ENCODE peak calls at places on chromosomes 4 and X, in ten cellular contexts. B is GM13976; G is ascending aorta; W is GM06990; U is CD4-positive, alpha-beta T cell; F is Caco-2; X is astrocyte of the spinal cord; M is neural crest cell; K is testis; D is GM23338. Z is an unnamed sample.

GRCh38 chr4:110854021-110854678 is 231.3 kb upstream of the PITX2 start:
- DNase-seq in B (no peak), F (no peak), G (no peak), D (no peak), M (no peak), W (no peak), X (peak; percentile 86), K (no peak), U (no peak), Z (no peak)

GRCh38 chr4:174136013-174136412 is 147.5 kb downstream of the FBXO8 start:
- DNase-seq in D (peak; percentile 38), M (no peak), B (no peak), X (peak; percentile 13), W (no peak), K (no peak), U (no peak), G (no peak), F (no peak), Z (no peak)

GRCh38 chrX:30573125-30573524 is 4.4 kb downstream of the TASL start:
- DNase-seq in B (no peak), U (no peak), G (no peak), K (no peak), W (no peak), X (no peak), D (no peak), M (no peak), F (no peak), Z (no peak)

GRCh38 chrX:137051978-137052640 is 18.3 kb upstream of the GPR101 start:
- DNase-seq in X (peak; percentile 36), D (peak; percentile 70), K (peak; percentile 69), F (peak; percentile 50), M (peak; percentile 78), W (peak; percentile 73), G (peak; percentile 72), B (peak; percentile 82), U (peak; percentile 69), Z (peak; percentile 46)

GRCh38 chr4:155599596-155599995 is 67.1 kb upstream of the GUCY1A1 start:
- DNase-seq in W (no peak), X (no peak), M (no peak), B (no peak), F (no peak), K (no peak), D (no peak), G (no peak), U (no peak), Z (no peak)

GRCh38 chr4:139735381-139736256 is 70.0 kb downstream of the MGST2 start:
- DNase-seq in B (peak; percentile 55), F (no peak), U (no peak), X (peak; percentile 43), D (peak; percentile 66), K (peak; percentile 43), W (no peak), G (peak; percentile 67), M (peak; percentile 63), Z (no peak)

GRCh38 chr4:14862881-14863280 is 139.4 kb upstream of the CPEB2 start:
- DNase-seq in G (no peak), B (no peak), W (no peak), X (no peak), K (peak; percentile 58), F (no peak), M (no peak), D (peak; percentile 36), U (no peak), Z (no peak)

GRCh38 chrX:9821581-9821980 is 35.4 kb downstream of the SHROOM2 start:
- DNase-seq in W (no peak), G (no peak), B (no peak), M (no peak), F (no peak), U (no peak), X (no peak), K (no peak), D (no peak), Z (no peak)

GRCh38 chr4:142150483-142150882 is 514.1 kb downstream of the IL15 start:
- DNase-seq in U (no peak), F (no peak), W (no peak), B (no peak), K (no peak), X (no peak), D (no peak), G (no peak), M (no peak), Z (no peak)

GRCh38 chr4:173214661-173215060 is 46.0 kb downstream of the GALNT7 start:
- DNase-seq in G (no peak), M (no peak), X (peak; percentile 75), U (no peak), D (no peak), W (no peak), F (no peak), K (peak; percentile 36), B (no peak), Z (no peak)

GRCh38 chr4:165803005-165803404 is 70.0 kb upstream of the TLL1 start:
- DNase-seq in K (no peak), U (no peak), M (no peak), F (no peak), W (no peak), G (no peak), X (no peak), B (no peak), D (no peak), Z (no peak)

GRCh38 chr4:38985363-38986065 is 46.7 kb downstream of the TMEM156 start:
- DNase-seq in X (no peak), G (no peak), D (no peak), U (no peak), K (no peak), M (no peak), B (no peak), W (no peak), F (no peak), Z (no peak)

GRCh38 chr4:7052923-7053715 is 9.9 kb downstream of the TADA2B start:
- DNase-seq in M (no peak), K (no peak), W (no peak), X (peak; percentile 33), B (no peak), U (no peak), F (no peak), G (peak; percentile 63), D (no peak), Z (peak; percentile 85)

GRCh38 chrX:67721321-67721720 is 177.5 kb downstream of the AR start:
- DNase-seq in G (no peak), X (no peak), K (no peak), D (no peak), F (no peak), B (no peak), W (no peak), U (no peak), M (no peak), Z (no peak)

GRCh38 chrX:79413009-79413408 is 45.9 kb upstream of the ITM2A start:
- DNase-seq in F (no peak), K (no peak), B (peak; percentile 15), W (no peak), X (peak; percentile 3), D (peak; percentile 29), U (no peak), M (no peak), G (no peak), Z (no peak)

GRCh38 chrX:125757794-125758564 is 408.1 kb downstream of the DCAF12L2 start:
- DNase-seq in M (no peak), K (no peak), W (no peak), F (no peak), U (no peak), B (no peak), G (no peak), D (no peak), X (no peak), Z (no peak)

GRCh38 chr4:133641191-133641590 is 492.1 kb downstream of the PCDH10 start:
- DNase-seq in G (no peak), F (no peak), W (no peak), X (no peak), U (no peak), B (no peak), M (no peak), D (peak; percentile 19), K (no peak), Z (no peak)

GRCh38 chrX:22748093-22748999 is 251.4 kb upstream of the DDX53 start:
- DNase-seq in W (no peak), F (no peak), B (peak; percentile 36), X (peak; percentile 39), K (peak; percentile 27), U (peak; percentile 5), D (peak; percentile 54), G (no peak), M (peak; percentile 61), Z (no peak)

GRCh38 chr4:153267915-153268694 is 63.9 kb downstream of the TRIM2 start:
- DNase-seq in W (no peak), B (no peak), K (no peak), X (no peak), M (no peak), G (no peak), U (no peak), F (no peak), D (no peak), Z (no peak)

DNA sequence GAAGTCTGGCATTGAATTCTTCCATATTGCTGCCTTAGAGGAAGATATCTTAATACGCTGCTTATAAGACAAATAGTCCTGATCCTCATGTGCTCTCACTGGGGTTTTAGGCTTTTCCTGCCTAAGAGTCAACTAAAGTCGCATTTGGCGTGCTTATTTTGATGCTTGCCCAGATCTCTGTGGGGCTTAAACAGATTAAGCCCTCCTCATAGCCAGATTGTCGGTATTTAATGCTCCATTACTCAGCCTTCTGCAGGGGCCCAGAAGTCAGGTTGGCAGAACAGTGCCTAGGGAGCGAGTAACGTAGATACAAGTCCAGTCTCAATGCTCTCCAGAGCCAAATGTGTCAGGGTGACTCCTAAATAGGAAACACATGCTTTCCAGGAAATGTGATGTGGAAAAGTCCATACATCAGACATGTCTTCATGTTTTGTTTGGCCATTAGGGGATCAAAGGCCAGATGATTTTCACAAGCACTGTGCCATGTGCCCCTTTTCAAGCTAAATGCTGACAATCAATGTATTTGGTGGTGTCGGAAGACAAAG is 262.8 kb downstream of the PRDM5 start:
- DNase-seq in B (no peak), X (no peak), F (no peak), K (no peak), W (no peak), U (no peak), M (no peak), D (no peak), G (no peak), Z (no peak)
- TF ChIP-seq CTCF in B (no peak), X (no peak), F (no peak), K (no peak), W (no peak), U (no peak), M (no peak), D (no peak), G (no peak), Z (no peak)

GRCh38 chrX:48631376-48632090 is 34.2 kb downstream of the WDR13 start:
- DNase-seq in G (peak; percentile 86), X (peak; percentile 92), B (peak; percentile 83), K (peak; percentile 82), U (peak; percentile 57), F (peak; percentile 92), W (peak; percentile 27), D (peak; percentile 89), M (peak; percentile 62), Z (peak; percentile 55)
- TF ChIP-seq CTCF in G (peak; percentile 34), X (peak; percentile 51), B (peak; percentile 25), K (peak; percentile 28), U (no peak), F (peak; percentile 49), W (peak; percentile 23), D (peak; percentile 73), M (peak; percentile 69), Z (peak; percentile 31)

GRCh38 chr4:140743194-140743931 is 12.8 kb downstream of the TBC1D9 start:
- DNase-seq in W (peak; percentile 68), X (peak; percentile 36), G (no peak), D (peak; percentile 42), K (no peak), U (no peak), M (no peak), F (no peak), B (peak; percentile 19), Z (peak; percentile 55)
- TF ChIP-seq CTCF in W (peak; percentile 33), X (peak; percentile 34), G (peak; percentile 7), D (peak; percentile 55), K (no peak), U (no peak), M (peak; percentile 50), F (no peak), B (peak; percentile 44), Z (peak; percentile 32)

GRCh38 chrX:105063743-105064142 is 156.8 kb downstream of the TEX13A start:
- DNase-seq in K (no peak), D (peak; percentile 35), M (no peak), X (no peak), B (no peak), U (no peak), G (no peak), W (no peak), F (no peak), Z (no peak)
- TF ChIP-seq CTCF in K (no peak), D (peak; percentile 40), M (no peak), X (no peak), B (no peak), U (no peak), G (no peak), W (no peak), F (no peak), Z (no peak)